ENCODE peak calls at places on chromosomes 6 and 20, in seven cellular contexts. W is CD8-positive, alpha-beta T cell; G is IMR-90; P is left ventricle myocardium inferior; V is psoas muscle; O is thoracic aorta; F is cardiac muscle cell. J is an unnamed sample.

GRCh38 chr6:100363651-100364050 is 101.1 kb downstream of the SIM1 start:
- DNase-seq in P (no peak), V (no peak), G (no peak), O (no peak), F (no peak), W (no peak), J (no peak)

GRCh38 chr20:40477805-40478204 is 211.2 kb downstream of the MAFB start:
- DNase-seq in F (no peak), W (no peak), G (no peak), V (no peak), P (no peak), O (no peak), J (no peak)

GRCh38 chr20:22389836-22390542 is 194.4 kb downstream of the FOXA2 start:
- DNase-seq in P (no peak), G (no peak), V (no peak), F (peak; percentile 14), W (no peak), O (no peak), J (no peak)

GRCh38 chr20:33392016-33392415 is 9.3 kb downstream of the CDK5RAP1 start:
- DNase-seq in W (no peak), F (peak; percentile 48), O (no peak), G (peak; percentile 55), P (no peak), V (no peak), J (no peak)

GRCh38 chr6:2853766-2854393 is 12.2 kb upstream of the SERPINB1 start:
- DNase-seq in W (no peak), O (no peak), G (peak; percentile 89), P (no peak), V (peak; percentile 62), F (peak; percentile 77), J (peak; percentile 85)

GRCh38 chr6:157235600-157236039 is 87.7 kb downstream of the TMEM242 start:
- DNase-seq in V (peak; percentile 68), W (no peak), G (peak; percentile 33), O (no peak), F (peak; percentile 67), P (peak; percentile 64), J (peak; percentile 75)

GRCh38 chr20:51195990-51196389 is 173.1 kb upstream of the KCNG1 start:
- DNase-seq in W (no peak), O (no peak), V (no peak), G (no peak), F (no peak), P (no peak), J (peak; percentile 36)

GRCh38 chr6:18022398-18023231 is 35.2 kb upstream of the KIF13A start:
- DNase-seq in G (peak; percentile 57), P (no peak), V (no peak), W (no peak), O (no peak), F (peak; percentile 83), J (no peak)

GRCh38 chr6:13407709-13408695 is 79.4 kb downstream of the GFOD1 start:
- DNase-seq in F (peak; percentile 99), W (no peak), V (no peak), P (no peak), G (peak; percentile 87), O (no peak), J (no peak)

GRCh38 chr6:14856177-14856576 is 389.7 kb upstream of the JARID2 start:
- DNase-seq in G (no peak), W (no peak), O (no peak), V (no peak), P (peak; percentile 35), F (no peak), J (no peak)

GRCh38 chr20:3199976-3200755 is 4.3 kb downstream of the DDRGK1 start:
- DNase-seq in O (no peak), G (no peak), P (no peak), W (no peak), V (no peak), F (no peak), J (no peak)

GRCh38 chr6:16248271-16248670 is 9.9 kb downstream of the GMPR start:
- DNase-seq in G (no peak), V (no peak), P (no peak), O (no peak), W (no peak), F (no peak), J (no peak)

GRCh38 chr6:111625511-111626331 is 20.0 kb upstream of the TRAF3IP2 start:
- DNase-seq in O (no peak), W (no peak), P (no peak), F (peak; percentile 60), V (peak; percentile 60), G (peak; percentile 84), J (peak; percentile 67)

GRCh38 chr6:41072836-41073202 is at the start of gene NFYA:
- DNase-seq in F (no peak), G (peak; percentile 99), O (peak; percentile 97), V (peak; percentile 100), W (no peak), P (no peak), J (no peak)

GRCh38 chr6:30441171-30441570 is 48.1 kb upstream of the HLA-E start:
- DNase-seq in P (no peak), W (no peak), O (no peak), G (no peak), V (no peak), F (no peak), J (no peak)

GRCh38 chr6:28053584-28053983 is 26.8 kb upstream of the ZNF165 start:
- DNase-seq in F (no peak), P (no peak), V (no peak), O (no peak), W (no peak), G (no peak), J (no peak)

GRCh38 chr6:139927236-139927635 is 552.8 kb upstream of the CITED2 start:
- DNase-seq in O (no peak), F (peak; percentile 85), G (peak; percentile 93), W (no peak), P (no peak), V (no peak), J (no peak)

GRCh38 chr6:168150551-168151444 is 71.8 kb upstream of the FRMD1 start:
- DNase-seq in F (peak; percentile 30), W (no peak), O (no peak), P (no peak), V (no peak), G (no peak), J (peak; percentile 55)

GRCh38 chr20:51193066-51193772 is 170.3 kb upstream of the KCNG1 start:
- DNase-seq in P (no peak), O (no peak), G (peak; percentile 78), W (no peak), F (no peak), V (no peak), J (peak; percentile 42)

GRCh38 chr6:148225871-148226270 is 116.8 kb upstream of the SASH1 start:
- DNase-seq in G (no peak), F (no peak), V (no peak), W (no peak), O (no peak), P (no peak), J (no peak)

GRCh38 chr6:99353126-99353525 is 3.7 kb upstream of the FAXC start:
- DNase-seq in P (no peak), F (peak; percentile 19), G (peak; percentile 7), V (no peak), O (no peak), W (no peak), J (no peak)

GRCh38 chr6:99348823-99349619 is 453 bp downstream of the FAXC start:
- DNase-seq in P (no peak), W (no peak), O (no peak), V (no peak), G (peak; percentile 3), F (peak; percentile 5), J (no peak)

GRCh38 chr6:99348220-99348822 is 1.2 kb downstream of the FAXC start:
- DNase-seq in P (no peak), V (no peak), O (no peak), G (no peak), W (no peak), F (no peak), J (no peak)

GRCh38 chr6:99349620-99350141 is at the start of gene FAXC:
- DNase-seq in P (no peak), V (no peak), O (no peak), G (peak; percentile 14), W (no peak), F (peak; percentile 25), J (no peak)

DNA sequence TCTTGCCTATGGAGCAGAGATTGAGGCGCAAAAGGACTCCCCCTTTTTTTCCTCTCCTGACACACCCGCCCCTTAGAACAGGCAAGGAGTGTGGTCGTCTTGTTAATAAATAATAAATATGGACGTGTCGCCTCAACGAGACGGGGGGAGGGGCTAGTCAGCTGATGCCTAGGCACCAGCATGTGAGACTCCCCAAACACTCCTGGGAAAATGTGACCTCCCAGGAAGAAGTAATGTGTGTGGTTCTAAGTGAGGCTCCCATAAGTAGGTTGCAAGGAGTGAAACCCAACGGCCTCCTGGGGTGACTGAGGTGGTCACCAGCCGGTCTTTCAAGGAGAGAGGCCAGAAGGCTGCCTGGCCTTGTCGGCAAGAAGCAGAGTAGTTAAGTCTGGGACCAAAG is 1.1 kb upstream of the FAXC start:
- DNase-seq in G (no peak), O (no peak), P (no peak), F (no peak), W (no peak), V (no peak), J (no peak)
- H3K4me3 ChIP-seq in G (no peak overlapping the region), O (peak overlapping the region; percentile 88), P (no peak overlapping the region), F (no peak overlapping the region), W (no peak overlapping the region), V (peak overlapping the region; percentile 77), J (no peak overlapping the region)

GRCh38 chr20:25220021-25220730 is 24.7 kb downstream of the ENTPD6 start:
- DNase-seq in P (no peak), W (no peak), G (no peak), F (peak; percentile 13), V (no peak), O (no peak), J (no peak)
- H3K36me3 ChIP-seq in P (peaks cover 63% of the 10 kb centered on the region), W (peaks cover 13% of the 10 kb centered on the region), G (peaks cover 21% of the 10 kb centered on the region), F (peaks cover 14% of the 10 kb centered on the region), V (peaks cover 64% of the 10 kb centered on the region), O (peaks cover 18% of the 10 kb centered on the region), J (peaks cover 74% of the 10 kb centered on the region)

GRCh38 chr6:53390010-53390409 is 41.3 kb upstream of the ELOVL5 start:
- DNase-seq in O (no peak), P (no peak), V (no peak), G (no peak), F (no peak), W (no peak), J (no peak)

GRCh38 chr6:53395986-53396385 is 47.2 kb upstream of the ELOVL5 start:
- DNase-seq in P (no peak), V (no peak), O (no peak), F (no peak), G (no peak), W (no peak), J (no peak)

GRCh38 chr6:53394704-53395103 is 46.0 kb upstream of the ELOVL5 start:
- DNase-seq in V (no peak), W (no peak), F (no peak), G (no peak), O (no peak), P (no peak), J (no peak)

GRCh38 chr6:53391170-53391569 is 42.4 kb upstream of the ELOVL5 start:
- DNase-seq in F (peak; percentile 25), W (no peak), P (no peak), V (no peak), O (no peak), G (no peak), J (no peak)
- TF ChIP-seq CTCF in F (no peak), W (no peak), P (no peak), V (no peak), O (no peak), G (no peak), J (no peak)

DNA sequence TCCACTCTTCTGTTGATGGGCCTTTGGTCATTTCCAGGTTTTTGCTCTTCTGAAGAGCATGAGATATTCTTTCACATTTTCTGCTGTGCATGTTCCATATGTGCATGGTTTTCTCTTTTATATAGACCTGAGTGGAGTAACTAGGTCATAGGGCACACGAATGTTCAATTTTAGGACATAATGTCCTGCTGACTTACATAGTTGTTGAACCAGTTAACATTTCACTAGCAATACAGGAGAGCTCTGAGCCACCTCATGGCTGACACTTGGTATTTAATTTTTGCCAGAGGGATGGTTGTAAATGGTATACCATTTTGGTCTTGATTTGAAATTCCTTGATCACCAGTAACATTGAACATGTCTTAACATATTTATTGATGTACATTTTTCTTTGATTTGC is 38.2 kb downstream of the IGF2R start:
- DNase-seq in F (no peak), P (no peak), O (no peak), V (no peak), W (no peak), G (no peak), J (no peak)
- H3K4me3 ChIP-seq in F (no peak overlapping the region), P (no peak overlapping the region), O (no peak overlapping the region), V (no peak overlapping the region), W (no peak overlapping the region), G (no peak overlapping the region), J (no peak overlapping the region)